ENCODE peak calls at places on chromosomes 2 and 18, in ten cellular contexts. V is psoas muscle, G is left lung, R is GM12878, T is lower lobe of right lung, Y is BJ, I is cardiac fibroblast, A is neural progenitor cell, D is right lobe of liver, P is ovary. B is an unnamed sample.
A peak's percentile ranks its signal among the peaks of the same experiment; 100 is the strongest.

GRCh38 chr2:187429989-187430388 is 18.1 kb downstream of the CALCRL start:
- DNase-seq in T (no peak), V (no peak), I (peak; percentile 95), Y (peak; percentile 40), A (no peak), G (no peak), R (no peak), P (no peak), D (no peak), B (no peak)

GRCh38 chr2:225763711-225764110 is 364.2 kb downstream of the NYAP2 start:
- DNase-seq in I (no peak), V (no peak), A (no peak), P (no peak), D (no peak), R (no peak), G (no peak), Y (no peak), T (no peak), B (no peak)

GRCh38 chr18:45780568-45780967 is 44.9 kb upstream of the SIGLEC15 start:
- DNase-seq in G (no peak), D (no peak), V (no peak), Y (no peak), I (no peak), P (no peak), T (no peak), A (peak; percentile 46), R (no peak), B (no peak)

GRCh38 chr2:234880551-234881211 is 71.1 kb upstream of the SH3BP4 start:
- DNase-seq in Y (no peak), A (no peak), V (no peak), G (no peak), T (no peak), P (peak; percentile 51), D (peak; percentile 85), I (peak; percentile 94), R (no peak), B (peak; percentile 50)

GRCh38 chr2:178452870-178453269 is 1.7 kb downstream of the PJVK start:
- DNase-seq in P (no peak), A (no peak), T (no peak), I (no peak), Y (no peak), V (no peak), R (no peak), G (no peak), D (no peak), B (no peak)

GRCh38 chr2:41836944-41837343 is 210.9 kb upstream of the PKDCC start:
- DNase-seq in D (no peak), T (no peak), P (no peak), V (no peak), Y (no peak), G (no peak), A (peak; percentile 83), R (no peak), I (peak; percentile 65), B (no peak)

GRCh38 chr2:231200805-231201474 is 2.5 kb downstream of the ARMC9 start:
- DNase-seq in Y (no peak), V (no peak), A (no peak), I (no peak), P (no peak), T (no peak), D (peak; percentile 17), G (no peak), R (no peak), B (no peak)

GRCh38 chr2:235140801-235141081 is 188.9 kb downstream of the SH3BP4 start:
- DNase-seq in V (no peak), G (no peak), I (no peak), Y (no peak), A (no peak), R (no peak), T (no peak), P (no peak), D (no peak), B (no peak)

GRCh38 chr2:84293791-84294380 is 165.2 kb downstream of the SUCLG1 start:
- DNase-seq in P (no peak), Y (no peak), V (no peak), R (no peak), A (no peak), G (no peak), I (no peak), T (no peak), D (peak; percentile 86), B (no peak)
- TF ChIP-seq CTCF in P (no peak), Y (no peak), V (no peak), R (no peak), A (no peak), G (no peak), I (no peak), T (no peak), D (no peak), B (no peak)

DNA sequence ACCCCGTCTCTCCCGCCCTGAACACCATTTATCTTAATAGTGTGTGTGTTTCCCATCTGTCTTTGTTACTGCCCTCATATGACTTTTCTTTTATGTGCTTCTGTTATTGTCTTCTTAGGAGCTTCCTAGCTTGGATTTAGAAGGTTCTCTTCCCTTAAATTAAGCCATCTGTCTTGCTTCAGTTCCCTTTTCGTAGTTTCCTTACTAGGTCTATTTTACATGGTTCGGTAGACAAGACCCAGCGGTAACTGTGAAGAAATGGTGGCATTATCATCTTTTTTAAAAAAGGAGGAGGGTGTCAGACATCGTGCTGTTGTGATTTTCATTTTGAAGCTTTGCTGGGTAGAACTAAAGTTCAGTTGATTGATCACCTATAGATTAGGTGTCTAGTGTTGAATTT is 10.3 kb downstream of the NCK2 start:
- DNase-seq in I (no peak), D (no peak), T (no peak), Y (no peak), R (no peak), A (no peak), V (no peak), G (no peak), P (no peak), B (no peak)
- H3K4me3 ChIP-seq in I (no peak overlapping the region), D (no peak overlapping the region), T (no peak overlapping the region), Y (no peak overlapping the region), R (peak overlapping the region; percentile 49), A (no peak overlapping the region), V (no peak overlapping the region), G (no peak overlapping the region), P (no peak overlapping the region), B (no peak overlapping the region)

GRCh38 chr2:70086278-70086837 is 919 bp upstream of the PCBP1 start:
- DNase-seq in T (peak; percentile 86), R (peak; percentile 77), G (peak; percentile 89), D (peak; percentile 79), A (peak; percentile 88), V (peak; percentile 74), Y (no peak), P (peak; percentile 85), I (peak; percentile 93), B (no peak)
- TF ChIP-seq CTCF in T (no peak), R (no peak), G (no peak), D (no peak), A (no peak), V (no peak), Y (no peak), P (no peak), I (no peak), B (no peak)

GRCh38 chr2:177265834-177266817 is 1.6 kb upstream of the NFE2L2 start:
- DNase-seq in T (no peak), V (no peak), A (no peak), P (no peak), I (peak; percentile 64), G (no peak), Y (no peak), D (no peak), R (no peak), B (no peak)
- H3K4me3 ChIP-seq in T (peak overlapping the region; percentile 94), V (peak overlapping the region; percentile 86), A (peak overlapping the region; percentile 97), P (peak overlapping the region; percentile 100), I (no peak overlapping the region), G (peak overlapping the region; percentile 94), Y (no peak overlapping the region), D (peak overlapping the region; percentile 72), R (peak overlapping the region; percentile 72), B (no peak overlapping the region)

B was measured in AG09309.